ENCODE peak calls at places on chromosomes 3 and 15, in six cellular contexts. M is pons, F is left ventricle myocardium inferior, C is NCI-H2029, Y is glutamatergic neuron, V is SK-N-SH. Z is an unnamed sample.

GRCh38 chr3:149336925-149337324 is 3.5 kb upstream of the TM4SF18 start:
- DNase-seq in M (no peak), F (no peak), C (no peak), Y (no peak), V (no peak), Z (no peak)

GRCh38 chr3:58036287-58037032 is 28.2 kb downstream of the FLNB start:
- DNase-seq in M (no peak), F (no peak), C (no peak), Y (no peak), V (no peak), Z (no peak)

GRCh38 chr3:72203105-72203504 is 418.2 kb upstream of the PROK2 start:
- DNase-seq in M (no peak), F (no peak), C (no peak), Y (no peak), V (no peak), Z (no peak)

GRCh38 chr3:4656059-4656458 is 162.9 kb downstream of the ITPR1 start:
- DNase-seq in M (peak; percentile 73), F (peak; percentile 45), C (peak; percentile 58), Y (peak; percentile 79), V (peak; percentile 69), Z (peak; percentile 86)

GRCh38 chr3:32392530-32393302 is 1.1 kb downstream of the CMTM7 start:
- DNase-seq in M (no peak), F (peak; percentile 41), C (no peak), Y (no peak), V (peak; percentile 56), Z (no peak)

GRCh38 chr3:16866447-16867025 is 18.2 kb upstream of the PLCL2 start:
- DNase-seq in M (no peak), F (no peak), C (no peak), Y (no peak), V (no peak), Z (peak; percentile 46)

GRCh38 chr3:40661285-40661684 is 136.5 kb downstream of the ZNF621 start:
- DNase-seq in M (no peak), F (no peak), C (no peak), Y (no peak), V (no peak), Z (no peak)

GRCh38 chr15:63915888-63916731 is 82.4 kb upstream of the HERC1 start:
- DNase-seq in M (no peak), F (no peak), C (no peak), Y (peak; percentile 35), V (peak; percentile 51), Z (peak; percentile 30)

GRCh38 chr15:40244961-40245523 is 6.2 kb downstream of the PAK6 start:
- DNase-seq in M (no peak), F (no peak), C (no peak), Y (no peak), V (no peak), Z (no peak)

GRCh38 chr15:100717596-100717995 is 115.2 kb downstream of the ASB7 start:
- DNase-seq in M (no peak), F (no peak), C (no peak), Y (no peak), V (no peak), Z (no peak)

GRCh38 chr3:45199837-45200648 is 26.0 kb downstream of the TMEM158 start:
- DNase-seq in M (no peak), F (no peak), C (no peak), Y (no peak), V (no peak), Z (peak; percentile 67)

GRCh38 chr3:157618075-157618760 is 115.0 kb upstream of the VEPH1 start:
- DNase-seq in M (peak; percentile 81), F (no peak), C (peak; percentile 71), Y (no peak), V (peak; percentile 41), Z (peak; percentile 79)

GRCh38 chr3:115518100-115518852 is 105.0 kb upstream of the GAP43 start:
- DNase-seq in M (no peak), F (peak; percentile 85), C (no peak), Y (no peak), V (peak; percentile 83), Z (no peak)

GRCh38 chr15:58484794-58485600 is 53.2 kb downstream of the LIPC start:
- DNase-seq in M (peak; percentile 46), F (no peak), C (no peak), Y (no peak), V (no peak), Z (no peak)

GRCh38 chr15:73677146-73677607 is 7.0 kb upstream of the CD276 start:
- DNase-seq in M (peak; percentile 34), F (peak; percentile 47), C (peak; percentile 11), Y (peak; percentile 59), V (peak; percentile 60), Z (peak; percentile 82)

GRCh38 chr3:113741086-113741485 is 5.0 kb downstream of the NAA50 start:
- DNase-seq in M (no peak), F (no peak), C (no peak), Y (no peak), V (no peak), Z (no peak)